ENCODE peak calls at places on chromosome 4, in nine cellular contexts. One of them, this sample, is unnamed.
A peak's percentile ranks its signal among the peaks of the same experiment; 100 is the strongest.

GRCh38 chr4:151830168-151830567 is 69.4 kb upstream of the GATB start:
- DNase-seq in CD8-positive, alpha-beta T cell: no peak
- DNase-seq in neuronal stem cell: no peak
- DNase-seq in GM06990: no peak
- DNase-seq in mesothelial cell of epicardium: no peak
- DNase-seq in NCI-H2081: no peak
- DNase-seq in Caki2: no peak
- DNase-seq in AG08396: no peak
- DNase-seq in HuH-7.5: no peak
- DNase-seq in this sample: no peak

GRCh38 chr4:83639849-83640493 is 104.1 kb downstream of the GPAT3 start:
- DNase-seq in neuronal stem cell: peak; percentile 73
- DNase-seq in HuH-7.5: peak; percentile 38
- DNase-seq in Caki2: peak; percentile 58
- DNase-seq in mesothelial cell of epicardium: no peak
- DNase-seq in NCI-H2081: peak; percentile 41
- DNase-seq in GM06990: peak; percentile 13
- DNase-seq in CD8-positive, alpha-beta T cell: peak; percentile 27
- DNase-seq in AG08396: peak; percentile 59
- DNase-seq in this sample: peak; percentile 53

GRCh38 chr4:150072906-150073714 is 5.1 kb upstream of the DCLK2 start:
- DNase-seq in mesothelial cell of epicardium: no peak
- DNase-seq in HuH-7.5: no peak
- DNase-seq in neuronal stem cell: no peak
- DNase-seq in AG08396: peak; percentile 78
- DNase-seq in Caki2: peak; percentile 84
- DNase-seq in NCI-H2081: no peak
- DNase-seq in GM06990: no peak
- DNase-seq in CD8-positive, alpha-beta T cell: no peak
- DNase-seq in this sample: no peak

GRCh38 chr4:107519057-107519456 is 201.0 kb downstream of the PAPSS1 start:
- DNase-seq in AG08396: peak; percentile 4
- DNase-seq in HuH-7.5: peak; percentile 1
- DNase-seq in Caki2: peak; percentile 1
- DNase-seq in neuronal stem cell: peak; percentile 11
- DNase-seq in GM06990: no peak
- DNase-seq in NCI-H2081: peak; percentile 6
- DNase-seq in CD8-positive, alpha-beta T cell: no peak
- DNase-seq in mesothelial cell of epicardium: no peak
- DNase-seq in this sample: no peak

GRCh38 chr4:142961866-142962265 is 115.8 kb upstream of the INPP4B start:
- DNase-seq in GM06990: no peak
- DNase-seq in HuH-7.5: no peak
- DNase-seq in CD8-positive, alpha-beta T cell: no peak
- DNase-seq in Caki2: no peak
- DNase-seq in neuronal stem cell: no peak
- DNase-seq in mesothelial cell of epicardium: no peak
- DNase-seq in NCI-H2081: no peak
- DNase-seq in AG08396: no peak
- DNase-seq in this sample: no peak

GRCh38 chr4:62023633-62024032 is 823.5 kb downstream of the ADGRL3 start:
- DNase-seq in HuH-7.5: no peak
- DNase-seq in Caki2: no peak
- DNase-seq in neuronal stem cell: no peak
- DNase-seq in GM06990: no peak
- DNase-seq in CD8-positive, alpha-beta T cell: no peak
- DNase-seq in NCI-H2081: no peak
- DNase-seq in AG08396: no peak
- DNase-seq in mesothelial cell of epicardium: no peak
- DNase-seq in this sample: no peak

GRCh38 chr4:166875821-166876220 is 358.5 kb downstream of the SPOCK3 start:
- DNase-seq in mesothelial cell of epicardium: no peak
- DNase-seq in AG08396: no peak
- DNase-seq in NCI-H2081: no peak
- DNase-seq in HuH-7.5: no peak
- DNase-seq in neuronal stem cell: peak; percentile 8
- DNase-seq in GM06990: no peak
- DNase-seq in CD8-positive, alpha-beta T cell: no peak
- DNase-seq in Caki2: no peak
- DNase-seq in this sample: no peak

GRCh38 chr4:141416219-141416618 is 195.5 kb downstream of the ZNF330 start:
- DNase-seq in neuronal stem cell: no peak
- DNase-seq in HuH-7.5: no peak
- DNase-seq in CD8-positive, alpha-beta T cell: no peak
- DNase-seq in Caki2: no peak
- DNase-seq in GM06990: no peak
- DNase-seq in NCI-H2081: no peak
- DNase-seq in mesothelial cell of epicardium: no peak
- DNase-seq in AG08396: no peak
- DNase-seq in this sample: no peak

GRCh38 chr4:158169931-158170690 is 2.7 kb downstream of the GASK1B start:
- DNase-seq in Caki2: peak; percentile 80
- DNase-seq in NCI-H2081: no peak
- DNase-seq in AG08396: no peak
- DNase-seq in GM06990: no peak
- DNase-seq in CD8-positive, alpha-beta T cell: no peak
- DNase-seq in neuronal stem cell: no peak
- DNase-seq in mesothelial cell of epicardium: no peak
- DNase-seq in HuH-7.5: no peak
- DNase-seq in this sample: no peak

GRCh38 chr4:174398728-174399127 is 115.0 kb downstream of the CEP44 start:
- DNase-seq in mesothelial cell of epicardium: no peak
- DNase-seq in neuronal stem cell: no peak
- DNase-seq in NCI-H2081: no peak
- DNase-seq in HuH-7.5: no peak
- DNase-seq in GM06990: no peak
- DNase-seq in CD8-positive, alpha-beta T cell: no peak
- DNase-seq in AG08396: peak; percentile 29
- DNase-seq in Caki2: peak; percentile 12
- DNase-seq in this sample: no peak

GRCh38 chr4:100489316-100489715 is 28.5 kb downstream of the EMCN start:
- DNase-seq in AG08396: no peak
- DNase-seq in neuronal stem cell: no peak
- DNase-seq in GM06990: no peak
- DNase-seq in mesothelial cell of epicardium: no peak
- DNase-seq in NCI-H2081: no peak
- DNase-seq in HuH-7.5: no peak
- DNase-seq in CD8-positive, alpha-beta T cell: no peak
- DNase-seq in Caki2: no peak
- DNase-seq in this sample: no peak

GRCh38 chr4:39732728-39733127 is 34.8 kb downstream of the UBE2K start:
- DNase-seq in Caki2: no peak
- DNase-seq in NCI-H2081: no peak
- DNase-seq in CD8-positive, alpha-beta T cell: no peak
- DNase-seq in GM06990: no peak
- DNase-seq in HuH-7.5: no peak
- DNase-seq in mesothelial cell of epicardium: no peak
- DNase-seq in neuronal stem cell: no peak
- DNase-seq in AG08396: peak; percentile 49
- DNase-seq in this sample: no peak

GRCh38 chr4:52996261-52997131 is 134.4 kb downstream of the RASL11B start:
- DNase-seq in HuH-7.5: no peak
- DNase-seq in CD8-positive, alpha-beta T cell: no peak
- DNase-seq in NCI-H2081: no peak
- DNase-seq in Caki2: no peak
- DNase-seq in neuronal stem cell: no peak
- DNase-seq in GM06990: no peak
- DNase-seq in AG08396: peak; percentile 42
- DNase-seq in mesothelial cell of epicardium: no peak
- DNase-seq in this sample: no peak

GRCh38 chr4:41748788-41749445 is 392 bp upstream of the PHOX2B start:
- DNase-seq in neuronal stem cell: peak; percentile 67
- DNase-seq in Caki2: no peak
- DNase-seq in mesothelial cell of epicardium: no peak
- DNase-seq in CD8-positive, alpha-beta T cell: no peak
- DNase-seq in NCI-H2081: no peak
- DNase-seq in GM06990: no peak
- DNase-seq in HuH-7.5: no peak
- DNase-seq in AG08396: no peak
- DNase-seq in this sample: peak; percentile 62

GRCh38 chr4:125187221-125187620 is 127.5 kb upstream of the FAT4 start:
- DNase-seq in CD8-positive, alpha-beta T cell: no peak
- DNase-seq in GM06990: no peak
- DNase-seq in mesothelial cell of epicardium: no peak
- DNase-seq in neuronal stem cell: no peak
- DNase-seq in NCI-H2081: no peak
- DNase-seq in Caki2: peak; percentile 26
- DNase-seq in HuH-7.5: no peak
- DNase-seq in AG08396: peak; percentile 25
- DNase-seq in this sample: no peak

GRCh38 chr4:102452854-102453253 is 48.3 kb upstream of the NFKB1 start:
- DNase-seq in NCI-H2081: no peak
- DNase-seq in CD8-positive, alpha-beta T cell: no peak
- DNase-seq in GM06990: no peak
- DNase-seq in HuH-7.5: no peak
- DNase-seq in neuronal stem cell: no peak
- DNase-seq in AG08396: no peak
- DNase-seq in mesothelial cell of epicardium: no peak
- DNase-seq in Caki2: no peak
- DNase-seq in this sample: no peak

GRCh38 chr4:145887241-145887964 is 51.2 kb downstream of the ZNF827 start:
- DNase-seq in AG08396: peak; percentile 51
- DNase-seq in neuronal stem cell: no peak
- DNase-seq in HuH-7.5: no peak
- DNase-seq in mesothelial cell of epicardium: no peak
- DNase-seq in NCI-H2081: no peak
- DNase-seq in Caki2: no peak
- DNase-seq in CD8-positive, alpha-beta T cell: no peak
- DNase-seq in GM06990: peak; percentile 37
- DNase-seq in this sample: no peak

GRCh38 chr4:158837527-158838141 is 68.8 kb downstream of the FNIP2 start:
- DNase-seq in HuH-7.5: no peak
- DNase-seq in CD8-positive, alpha-beta T cell: no peak
- DNase-seq in GM06990: no peak
- DNase-seq in neuronal stem cell: no peak
- DNase-seq in NCI-H2081: no peak
- DNase-seq in Caki2: no peak
- DNase-seq in AG08396: no peak
- DNase-seq in mesothelial cell of epicardium: no peak
- DNase-seq in this sample: no peak

GRCh38 chr4:86924805-86925204 is 10.0 kb upstream of the AFF1 start:
- DNase-seq in CD8-positive, alpha-beta T cell: no peak
- DNase-seq in mesothelial cell of epicardium: no peak
- DNase-seq in NCI-H2081: no peak
- DNase-seq in neuronal stem cell: no peak
- DNase-seq in Caki2: peak; percentile 77
- DNase-seq in HuH-7.5: no peak
- DNase-seq in AG08396: no peak
- DNase-seq in GM06990: no peak
- DNase-seq in this sample: no peak

GRCh38 chr4:123209436-123209835 is 187.2 kb upstream of the SPRY1 start:
- DNase-seq in NCI-H2081: no peak
- DNase-seq in Caki2: no peak
- DNase-seq in CD8-positive, alpha-beta T cell: no peak
- DNase-seq in AG08396: no peak
- DNase-seq in neuronal stem cell: no peak
- DNase-seq in mesothelial cell of epicardium: no peak
- DNase-seq in HuH-7.5: no peak
- DNase-seq in GM06990: no peak
- DNase-seq in this sample: no peak

GRCh38 chr4:6076391-6076790 is 58.2 kb upstream of the C4orf50 start:
- DNase-seq in HuH-7.5: no peak
- DNase-seq in Caki2: no peak
- DNase-seq in CD8-positive, alpha-beta T cell: no peak
- DNase-seq in GM06990: no peak
- DNase-seq in AG08396: no peak
- DNase-seq in NCI-H2081: no peak
- DNase-seq in neuronal stem cell: no peak
- DNase-seq in mesothelial cell of epicardium: no peak
- DNase-seq in this sample: no peak

GRCh38 chr4:3082915-3083515 is 8.5 kb downstream of the HTT start:
- DNase-seq in Caki2: no peak
- DNase-seq in CD8-positive, alpha-beta T cell: no peak
- DNase-seq in NCI-H2081: no peak
- DNase-seq in neuronal stem cell: no peak
- DNase-seq in AG08396: no peak
- DNase-seq in GM06990: no peak
- DNase-seq in mesothelial cell of epicardium: no peak
- DNase-seq in HuH-7.5: no peak
- DNase-seq in this sample: no peak

GRCh38 chr4:128653514-128654420 is 155.7 kb upstream of the JADE1 start:
- DNase-seq in NCI-H2081: no peak
- DNase-seq in Caki2: no peak
- DNase-seq in mesothelial cell of epicardium: peak; percentile 27
- DNase-seq in GM06990: no peak
- DNase-seq in CD8-positive, alpha-beta T cell: no peak
- DNase-seq in AG08396: peak; percentile 25
- DNase-seq in neuronal stem cell: peak; percentile 76
- DNase-seq in HuH-7.5: no peak
- DNase-seq in this sample: peak; percentile 54

GRCh38 chr4:98311656-98312055 is 50.5 kb downstream of the RAP1GDS1 start:
- DNase-seq in GM06990: no peak
- DNase-seq in neuronal stem cell: no peak
- DNase-seq in mesothelial cell of epicardium: no peak
- DNase-seq in CD8-positive, alpha-beta T cell: no peak
- DNase-seq in AG08396: no peak
- DNase-seq in Caki2: no peak
- DNase-seq in HuH-7.5: no peak
- DNase-seq in NCI-H2081: no peak
- DNase-seq in this sample: no peak

GRCh38 chr4:163920426-163920825 is 425.9 kb downstream of the TMA16 start:
- DNase-seq in neuronal stem cell: no peak
- DNase-seq in mesothelial cell of epicardium: no peak
- DNase-seq in GM06990: no peak
- DNase-seq in CD8-positive, alpha-beta T cell: no peak
- DNase-seq in NCI-H2081: no peak
- DNase-seq in HuH-7.5: no peak
- DNase-seq in Caki2: no peak
- DNase-seq in AG08396: no peak
- DNase-seq in this sample: no peak